ENCODE peak calls at places on chromosomes 12 and 14, in four cellular contexts. D is Panc1; I is effector memory CD4-positive, alpha-beta T cell; Q is IMR-90. T is an unnamed sample.

GRCh38 chr14:88044129-88044727 is 39.3 kb downstream of the GPR65 start:
- DNase-seq in D (no peak), I (no peak), Q (no peak), T (no peak)

GRCh38 chr12:131990066-131990979 is 40.6 kb downstream of the EP400 start:
- DNase-seq in D (no peak), I (no peak), Q (no peak), T (no peak)

GRCh38 chr12:62813031-62813829 is 121.7 kb downstream of the PPM1H start:
- DNase-seq in D (peak), I (no peak), Q (peak), T (no peak)

GRCh38 chr12:55934343-55934742 is 3.4 kb downstream of the DGKA start:
- DNase-seq in D (no peak), I (no peak), Q (no peak), T (no peak)

GRCh38 chr12:50985322-50985721 is 33.0 kb downstream of the HIGD1C start:
- DNase-seq in D (peak), I (no peak), Q (peak), T (no peak)

GRCh38 chr14:32933943-32934890 is 4.5 kb upstream of the NPAS3 start:
- DNase-seq in D (no peak), I (no peak), Q (no peak), T (no peak)

GRCh38 chr12:3458041-3458440 is 33.0 kb upstream of the PRMT8 start:
- DNase-seq in D (no peak), I (no peak), Q (no peak), T (peak)

GRCh38 chr12:121476477-121476876 is 76.6 kb downstream of the RNF34 start:
- DNase-seq in D (no peak), I (no peak), Q (no peak), T (no peak)

GRCh38 chr14:58501214-58501816 is 73.8 kb downstream of the KIAA0586 start:
- DNase-seq in D (peak), I (no peak), Q (peak), T (peak)

GRCh38 chr14:52950410-52950897 is 396 bp downstream of the FERMT2 start:
- DNase-seq in D (no peak), I (no peak), Q (peak), T (no peak)
- H3K27ac ChIP-seq in D (peak), I (no peak), Q (peak), T (peak)

DNA sequence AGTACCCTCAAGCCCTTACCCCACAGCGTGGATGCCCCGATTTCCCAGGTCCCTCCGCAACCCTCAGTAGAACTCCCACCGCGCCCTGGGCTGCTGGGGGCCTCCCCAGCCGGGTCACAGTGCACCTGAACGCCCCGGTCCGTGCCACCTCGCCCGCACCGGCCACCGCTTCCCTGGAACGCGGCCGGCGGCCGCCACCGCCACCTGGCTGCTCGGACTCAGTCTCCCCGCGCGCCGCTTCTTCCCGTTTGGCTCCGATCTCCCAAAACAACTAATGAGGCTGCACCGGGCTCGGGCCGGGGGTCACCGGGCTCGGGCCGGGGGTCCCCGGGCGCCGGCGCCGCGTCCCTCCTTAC is 1.0 kb downstream of the ITPK1 start:
- DNase-seq in D (no peak), I (no peak), Q (no peak), T (no peak)
- H3K27ac ChIP-seq in D (no peak), I (peak), Q (no peak), T (peak)

GRCh38 chr12:101783150-101783549 is 43.9 kb upstream of the SYCP3 start:
- DNase-seq in D (no peak), I (no peak), Q (no peak), T (no peak)
- H3K27ac ChIP-seq in D (no peak), I (no peak), Q (no peak), T (no peak)

GRCh38 chr14:91128699-91129098 is 14.8 kb downstream of the DGLUCY start:
- DNase-seq in D (no peak), I (no peak), Q (no peak), T (no peak)

GRCh38 chr14:91126761-91127160 is 12.9 kb downstream of the DGLUCY start:
- DNase-seq in D (no peak), I (no peak), Q (no peak), T (no peak)

GRCh38 chr14:91125801-91126200 is 11.9 kb downstream of the DGLUCY start:
- DNase-seq in D (no peak), I (no peak), Q (no peak), T (no peak)

GRCh38 chr14:91127924-91128323 is 14.1 kb downstream of the DGLUCY start:
- DNase-seq in D (no peak), I (no peak), Q (no peak), T (peak)

GRCh38 chr14:91127411-91127810 is 13.5 kb downstream of the DGLUCY start:
- DNase-seq in D (no peak), I (no peak), Q (no peak), T (peak)
- H3K27ac ChIP-seq in D (no peak), I (no peak), Q (no peak), T (peak)

T was measured in epithelial cell of prostate.